ENCODE peak calls at places on chromosomes 12 and 14, in six cellular contexts. B is choroid plexus epithelial cell, X is kidney epithelial cell, E is heart right ventricle, Q is A549, V is left ventricle myocardium inferior. K is an unnamed sample.

GRCh38 chr14:23052182-23052623 is 5.1 kb downstream of the CDH24 start:
- DNase-seq in B (no peak), X (no peak), E (no peak), Q (no peak), V (no peak), K (no peak)

GRCh38 chr14:64760146-64760755 is 56.0 kb downstream of the PLEKHG3 start:
- DNase-seq in B (peak), X (no peak), E (peak), Q (peak), V (no peak), K (peak)

GRCh38 chr12:30692470-30692869 is 3.2 kb downstream of the IPO8 start:
- DNase-seq in B (peak), X (no peak), E (no peak), Q (no peak), V (no peak), K (no peak)

GRCh38 chr12:120110550-120111501 is 5.7 kb downstream of the RAB35 start:
- DNase-seq in B (peak), X (no peak), E (peak), Q (no peak), V (peak), K (peak)

GRCh38 chr14:90820958-90821357 is 4.7 kb upstream of the TTC7B start:
- DNase-seq in B (peak), X (peak), E (no peak), Q (no peak), V (no peak), K (no peak)

GRCh38 chr12:34347367-34347766 is 325.1 kb downstream of the ALG10 start:
- DNase-seq in B (no peak), X (no peak), E (no peak), Q (peak), V (no peak), K (no peak)

GRCh38 chr12:108438687-108439086 is 76.4 kb upstream of the FICD start:
- DNase-seq in B (no peak), X (no peak), E (no peak), Q (no peak), V (no peak), K (no peak)

GRCh38 chr14:60094306-60094897 is 2.7 kb downstream of the PCNX4 start:
- DNase-seq in B (peak), X (no peak), E (peak), Q (no peak), V (no peak), K (no peak)

GRCh38 chr14:61585598-61586538 is 109.4 kb upstream of the HIF1A start:
- DNase-seq in B (peak), X (no peak), E (peak), Q (no peak), V (peak), K (peak)

GRCh38 chr12:112937741-112938719 is at the start of gene OAS3:
- DNase-seq in B (peak), X (peak), E (peak), Q (peak), V (peak), K (peak)
- TF ChIP-seq CTCF in B (no peak), X (no peak), E (no peak), Q (no peak), V (no peak), K (no peak)

DNA sequence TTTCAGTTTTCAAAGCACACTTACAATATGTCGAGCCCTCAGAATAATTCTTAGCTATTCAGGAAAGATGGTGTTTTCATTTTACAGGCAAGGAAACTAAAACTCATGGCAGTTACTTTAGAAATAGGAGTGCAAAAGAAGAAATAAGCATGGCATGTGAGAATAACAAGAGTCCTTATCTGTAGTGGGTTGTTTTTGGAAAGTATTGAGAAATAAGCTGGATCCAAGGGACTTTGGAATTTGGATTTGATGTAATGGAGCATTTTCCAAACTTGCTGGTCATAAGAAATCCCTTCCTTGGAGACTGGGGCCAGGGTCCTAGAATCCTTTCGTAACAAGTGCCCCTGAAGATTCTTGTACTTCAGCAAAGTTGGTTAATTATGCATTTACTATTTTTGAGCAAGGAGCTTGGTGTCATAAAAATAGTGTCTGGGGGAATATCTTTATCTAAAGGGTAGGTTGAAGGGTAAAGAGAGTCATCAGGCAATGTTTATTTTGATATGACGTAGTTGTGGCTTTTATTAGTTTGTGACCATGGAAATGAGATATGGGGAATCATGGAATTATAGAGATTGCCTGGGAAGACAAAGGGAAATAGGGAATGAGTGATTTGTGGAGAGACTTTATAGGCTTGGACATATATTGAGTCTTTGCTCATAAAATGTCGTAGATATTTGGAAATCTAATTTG is 53.9 kb downstream of the WNK1 start:
- DNase-seq in B (peak), X (no peak), E (no peak), Q (peak), V (no peak), K (no peak)
- TF ChIP-seq CTCF in B (no peak), X (no peak), E (no peak), Q (no peak), V (no peak), K (no peak)

DNA sequence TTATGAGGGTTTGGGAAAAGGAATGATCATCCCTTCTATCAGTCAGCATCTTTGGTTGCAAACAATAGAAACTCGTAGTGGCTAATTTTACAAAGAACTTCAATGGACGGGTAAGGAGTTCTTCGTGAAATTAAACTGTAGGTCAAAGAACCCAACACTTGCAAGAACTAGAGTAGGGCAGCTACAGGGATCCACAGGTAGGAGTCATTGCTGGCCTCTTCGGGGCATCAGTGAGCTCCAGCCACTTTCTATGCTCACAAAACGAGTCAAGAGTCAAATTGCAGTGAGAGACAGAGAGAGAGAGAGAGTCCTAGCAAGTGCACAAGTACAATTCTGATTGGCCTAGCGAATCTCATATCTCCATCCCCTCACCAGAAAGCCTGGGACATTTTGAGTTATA is 29.9 kb upstream of the OTX2 start:
- DNase-seq in B (no peak), X (no peak), E (no peak), Q (no peak), V (no peak), K (no peak)
- TF ChIP-seq CTCF in B (no peak), X (no peak), E (no peak), Q (no peak), V (no peak), K (no peak)

GRCh38 chr14:78700236-78700635 is 530.1 kb downstream of the NRXN3 start:
- DNase-seq in B (peak), X (no peak), E (no peak), Q (no peak), V (no peak), K (no peak)
- TF ChIP-seq CTCF in B (no peak), X (no peak), E (no peak), Q (no peak), V (no peak), K (no peak)

GRCh38 chr14:47678993-47679392 is 3.6 kb upstream of the MDGA2 start:
- DNase-seq in B (no peak), X (no peak), E (no peak), Q (no peak), V (no peak), K (no peak)
- TF ChIP-seq CTCF in B (no peak), X (peak), E (no peak), Q (no peak), V (no peak), K (no peak)

GRCh38 chr12:105775351-105775750 is 363.4 kb downstream of the NUAK1 start:
- DNase-seq in B (peak), X (peak), E (no peak), Q (no peak), V (no peak), K (no peak)
- TF ChIP-seq CTCF in B (peak), X (no peak), E (peak), Q (no peak), V (peak), K (no peak)

DNA sequence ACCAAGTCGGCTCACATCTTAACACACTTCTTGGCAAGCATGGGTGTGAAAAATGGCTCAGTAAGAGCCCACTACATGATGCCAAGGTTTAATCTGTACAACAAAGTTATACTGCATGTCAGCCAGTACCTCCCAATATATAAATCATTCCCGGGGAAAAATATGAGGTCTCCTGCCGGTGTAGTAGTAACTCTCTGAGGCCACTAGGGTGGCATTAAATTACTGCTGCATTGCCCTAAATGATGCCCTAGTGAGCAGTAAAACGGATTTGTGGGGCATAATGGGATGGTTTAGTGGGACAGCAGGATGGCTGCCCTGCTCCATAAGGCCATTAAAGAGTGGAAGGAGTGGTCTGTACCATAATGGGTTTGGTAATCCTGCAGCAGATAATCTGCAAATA is 267.7 kb downstream of the MED13L start:
- DNase-seq in B (no peak), X (no peak), E (no peak), Q (peak), V (no peak), K (no peak)
- TF ChIP-seq CTCF in B (peak), X (peak), E (no peak), Q (no peak), V (peak), K (no peak)

GRCh38 chr12:130868412-130868811 is 3.5 kb upstream of the RAN start:
- DNase-seq in B (no peak), X (no peak), E (no peak), Q (no peak), V (no peak), K (no peak)

GRCh38 chr12:130872179-130873096 is 572 bp downstream of the RAN start:
- DNase-seq in B (peak), X (no peak), E (no peak), Q (peak), V (peak), K (peak)

GRCh38 chr12:130871286-130872178 is at the start of gene RAN:
- DNase-seq in B (peak), X (peak), E (peak), Q (peak), V (peak), K (peak)

GRCh38 chr12:130873106-130873795 is 1.4 kb downstream of the RAN start:
- DNase-seq in B (no peak), X (no peak), E (no peak), Q (no peak), V (no peak), K (no peak)

DNA sequence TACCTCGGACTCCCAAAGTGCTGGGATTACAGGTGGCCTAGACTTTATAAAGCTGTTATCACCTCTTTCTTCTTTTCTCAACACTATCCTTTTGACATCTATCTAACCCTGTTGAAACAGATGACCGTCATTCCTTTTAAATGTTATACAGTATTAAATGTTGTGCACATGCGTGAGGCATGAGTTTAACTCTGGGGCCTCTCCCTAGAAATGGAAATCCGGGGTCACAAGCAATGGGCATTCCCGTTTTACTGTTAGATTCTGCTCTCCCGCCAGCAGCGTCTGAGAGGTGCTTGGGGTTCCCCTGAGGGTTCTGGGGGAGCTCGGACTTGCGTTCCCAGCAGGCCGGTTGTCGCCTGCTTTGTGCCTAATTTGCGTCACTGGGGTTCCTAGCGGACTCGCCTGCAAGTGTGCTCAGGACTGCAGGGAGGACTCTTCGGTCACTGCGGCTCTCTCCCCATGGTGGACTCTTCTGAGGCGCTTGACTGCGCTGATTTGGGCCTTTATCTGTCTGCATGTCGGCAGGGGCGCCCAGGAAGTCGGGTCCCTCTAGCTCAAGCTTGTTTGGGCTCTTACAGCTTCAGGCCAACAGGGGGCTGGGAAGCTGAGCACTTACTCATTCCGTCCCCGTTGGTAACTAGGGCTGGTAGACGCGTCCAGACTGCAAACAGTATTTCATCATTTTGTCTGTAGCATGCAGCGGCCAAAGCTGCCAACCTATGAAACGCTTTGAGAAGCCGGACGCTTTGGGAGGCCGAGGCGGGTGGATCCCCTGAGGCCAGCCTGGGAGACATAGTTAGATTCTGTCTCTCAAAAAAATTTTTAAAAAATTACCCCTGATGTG is 1.2 kb upstream of the RAN start:
- DNase-seq in B (peak), X (peak), E (peak), Q (peak), V (peak), K (peak)
- TF ChIP-seq CTCF in B (peak), X (peak), E (peak), Q (peak), V (peak), K (peak)

GRCh38 chr14:31740688-31741087 is 179.5 kb downstream of the NUBPL start:
- DNase-seq in B (no peak), X (no peak), E (no peak), Q (no peak), V (no peak), K (no peak)

GRCh38 chr14:31749275-31749674 is 188.1 kb downstream of the NUBPL start:
- DNase-seq in B (no peak), X (no peak), E (no peak), Q (no peak), V (no peak), K (no peak)

GRCh38 chr14:31746326-31746725 is 185.1 kb downstream of the NUBPL start:
- DNase-seq in B (peak), X (no peak), E (no peak), Q (no peak), V (no peak), K (no peak)

DNA sequence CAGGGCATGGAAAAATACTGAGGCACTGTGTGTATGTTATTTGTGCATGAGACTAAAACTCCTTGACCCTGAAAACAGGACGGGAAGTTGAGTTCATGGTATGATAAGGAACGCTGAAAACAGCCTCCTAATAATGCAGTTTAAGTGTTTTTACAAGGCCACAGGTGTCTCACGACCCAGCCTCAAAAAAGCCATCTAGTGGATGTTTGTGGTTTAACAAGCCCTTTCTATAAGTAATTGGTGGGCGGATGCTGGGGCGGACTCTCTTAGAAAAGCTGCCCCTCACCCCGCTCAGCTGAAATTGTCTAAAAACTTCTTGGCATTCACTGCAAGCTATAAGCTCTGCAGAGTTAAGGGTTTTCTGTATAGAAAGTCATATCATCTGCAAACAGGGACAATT is 184.5 kb downstream of the NUBPL start:
- DNase-seq in B (no peak), X (no peak), E (no peak), Q (no peak), V (no peak), K (no peak)
- TF ChIP-seq CTCF in B (peak), X (no peak), E (no peak), Q (no peak), V (no peak), K (no peak)

K was measured in lung.